ENCODE peak calls at places on chromosome 20, in eight cellular contexts. G, U, D, W, Z, T, O and V are unnamed samples.

GRCh38 chr20:45111799-45112471 is 3.0 kb downstream of the WFDC5 start:
- DNase-seq in D (no peak), U (no peak), Z (peak), W (no peak), T (no peak), G (no peak), O (no peak), V (peak)

GRCh38 chr20:20752712-20753111 is 40.3 kb upstream of the RALGAPA2 start:
- DNase-seq in U (no peak), W (no peak), O (no peak), D (no peak), G (no peak), Z (peak), T (no peak), V (no peak)

GRCh38 chr20:16158090-16158975 is 414.9 kb downstream of the KIF16B start:
- DNase-seq in G (no peak), O (no peak), T (no peak), W (no peak), Z (no peak), D (no peak), U (no peak), V (no peak)

GRCh38 chr20:45833030-45833882 is at the start of gene SNX21:
- DNase-seq in O (peak), U (peak), W (no peak), T (no peak), G (peak), D (peak), Z (peak), V (peak)

GRCh38 chr20:35269055-35269781 is 8.7 kb downstream of the MMP24OS start:
- DNase-seq in O (peak), U (peak), Z (peak), D (peak), W (peak), T (no peak), G (peak), V (peak)

GRCh38 chr20:13012886-13013285 is 4.1 kb downstream of the SPTLC3 start:
- DNase-seq in D (no peak), U (no peak), G (no peak), O (no peak), W (no peak), T (no peak), Z (no peak), V (no peak)

GRCh38 chr20:1211954-1212497 is 8.8 kb downstream of the C20orf202 start:
- DNase-seq in U (no peak), Z (no peak), O (no peak), D (no peak), T (no peak), G (no peak), W (no peak), V (no peak)

GRCh38 chr20:42483694-42484303 is 705.9 kb downstream of the PTPRT start:
- DNase-seq in W (no peak), T (no peak), G (no peak), D (no peak), O (no peak), Z (no peak), U (no peak), V (peak)

GRCh38 chr20:40703981-40704530 is 15.0 kb upstream of the MAFB start:
- DNase-seq in W (no peak), T (no peak), U (no peak), G (no peak), D (no peak), O (no peak), Z (no peak), V (no peak)

GRCh38 chr20:53427951-53428350 is 165.7 kb downstream of the ZNF217 start:
- DNase-seq in T (no peak), G (no peak), W (no peak), D (no peak), U (no peak), Z (no peak), O (no peak), V (no peak)

GRCh38 chr20:61662946-61663460 is 402.7 kb downstream of the TAF4 start:
- DNase-seq in W (no peak), U (no peak), T (no peak), D (no peak), Z (no peak), O (no peak), G (no peak), V (no peak)